ENCODE peak calls at places on chromosomes 1 and 21, in nine cellular contexts. One of them, this sample, is unnamed.
A peak's percentile ranks its signal among the peaks of the same experiment; 100 is the strongest.

GRCh38 chr1:12480031-12480430 is 138.0 kb downstream of the DHRS3 start:
- DNase-seq in astrocyte of the cerebellum: no peak
- DNase-seq in kidney tubule cell: no peak
- DNase-seq in effector memory CD4-positive, alpha-beta T cell: no peak
- DNase-seq in GM10248: no peak
- DNase-seq in activated naive CD4-positive, alpha-beta T cell: no peak
- DNase-seq in NCI-H345: no peak
- DNase-seq in C1 segment of cervical spinal cord: no peak
- DNase-seq in AG04450: no peak
- DNase-seq in this sample: no peak

GRCh38 chr1:3879787-3880428 is 20.2 kb downstream of the C1orf174 start:
- DNase-seq in astrocyte of the cerebellum: no peak
- DNase-seq in kidney tubule cell: no peak
- DNase-seq in effector memory CD4-positive, alpha-beta T cell: no peak
- DNase-seq in GM10248: no peak
- DNase-seq in activated naive CD4-positive, alpha-beta T cell: no peak
- DNase-seq in NCI-H345: no peak
- DNase-seq in C1 segment of cervical spinal cord: no peak
- DNase-seq in AG04450: no peak
- DNase-seq in this sample: no peak

GRCh38 chr1:231853588-231854207 is 227.1 kb downstream of the DISC1 start:
- DNase-seq in astrocyte of the cerebellum: no peak
- DNase-seq in kidney tubule cell: no peak
- DNase-seq in effector memory CD4-positive, alpha-beta T cell: no peak
- DNase-seq in GM10248: no peak
- DNase-seq in activated naive CD4-positive, alpha-beta T cell: no peak
- DNase-seq in NCI-H345: no peak
- DNase-seq in C1 segment of cervical spinal cord: no peak
- DNase-seq in AG04450: no peak
- DNase-seq in this sample: no peak

GRCh38 chr1:84141177-84142003 is 2.7 kb upstream of the PRKACB start:
- DNase-seq in astrocyte of the cerebellum: no peak
- DNase-seq in kidney tubule cell: peak; percentile 51
- DNase-seq in effector memory CD4-positive, alpha-beta T cell: no peak
- DNase-seq in GM10248: peak; percentile 11
- DNase-seq in activated naive CD4-positive, alpha-beta T cell: no peak
- DNase-seq in NCI-H345: no peak
- DNase-seq in C1 segment of cervical spinal cord: no peak
- DNase-seq in AG04450: no peak
- DNase-seq in this sample: no peak

GRCh38 chr1:175388286-175388685 is 195.7 kb upstream of the KIAA0040 start:
- DNase-seq in astrocyte of the cerebellum: no peak
- DNase-seq in kidney tubule cell: no peak
- DNase-seq in effector memory CD4-positive, alpha-beta T cell: no peak
- DNase-seq in GM10248: no peak
- DNase-seq in activated naive CD4-positive, alpha-beta T cell: no peak
- DNase-seq in NCI-H345: no peak
- DNase-seq in C1 segment of cervical spinal cord: no peak
- DNase-seq in AG04450: no peak
- DNase-seq in this sample: no peak

GRCh38 chr1:222547944-222548671 is at the start of gene HHIPL2:
- DNase-seq in astrocyte of the cerebellum: no peak
- DNase-seq in kidney tubule cell: no peak
- DNase-seq in effector memory CD4-positive, alpha-beta T cell: no peak
- DNase-seq in GM10248: no peak
- DNase-seq in activated naive CD4-positive, alpha-beta T cell: no peak
- DNase-seq in NCI-H345: no peak
- DNase-seq in C1 segment of cervical spinal cord: no peak
- DNase-seq in AG04450: no peak
- DNase-seq in this sample: no peak

GRCh38 chr1:32246888-32247273 is at the start of gene FAM167B:
- DNase-seq in astrocyte of the cerebellum: no peak
- DNase-seq in kidney tubule cell: peak; percentile 33
- DNase-seq in effector memory CD4-positive, alpha-beta T cell: no peak
- DNase-seq in GM10248: no peak
- DNase-seq in activated naive CD4-positive, alpha-beta T cell: no peak
- DNase-seq in NCI-H345: no peak
- DNase-seq in C1 segment of cervical spinal cord: no peak
- DNase-seq in AG04450: no peak
- DNase-seq in this sample: no peak

GRCh38 chr1:156839426-156840109 is 19.3 kb downstream of the INSRR start:
- DNase-seq in astrocyte of the cerebellum: no peak
- DNase-seq in kidney tubule cell: no peak
- DNase-seq in effector memory CD4-positive, alpha-beta T cell: no peak
- DNase-seq in GM10248: no peak
- DNase-seq in activated naive CD4-positive, alpha-beta T cell: no peak
- DNase-seq in NCI-H345: peak; percentile 42
- DNase-seq in C1 segment of cervical spinal cord: no peak
- DNase-seq in AG04450: no peak
- DNase-seq in this sample: peak; percentile 19

GRCh38 chr21:43312751-43313169 is 114.2 kb downstream of the SIK1 start:
- DNase-seq in astrocyte of the cerebellum: no peak
- DNase-seq in kidney tubule cell: no peak
- DNase-seq in effector memory CD4-positive, alpha-beta T cell: no peak
- DNase-seq in GM10248: peak; percentile 61
- DNase-seq in activated naive CD4-positive, alpha-beta T cell: no peak
- DNase-seq in NCI-H345: no peak
- DNase-seq in C1 segment of cervical spinal cord: no peak
- DNase-seq in AG04450: no peak
- DNase-seq in this sample: no peak

This sample was measured in CD8-positive, alpha-beta memory T cell.